ENCODE peak calls at places on chromosomes 4 and X, in five cellular contexts. One of them, this sample, is unnamed.

GRCh38 chr4:119656986-119657635 is 28.5 kb upstream of the PDE5A start:
- DNase-seq in esophagus muscularis mucosa: no peak
- DNase-seq in AG09309: no peak
- DNase-seq in GM13976: no peak
- DNase-seq in suprapubic skin: no peak
- DNase-seq in this sample: no peak

GRCh38 chrX:119155416-119156035 is 27.9 kb upstream of the KIAA1210 start:
- DNase-seq in esophagus muscularis mucosa: no peak
- DNase-seq in AG09309: no peak
- DNase-seq in GM13976: no peak
- DNase-seq in suprapubic skin: no peak
- DNase-seq in this sample: no peak

GRCh38 chr4:73683033-73683432 is 57.3 kb upstream of the CXCL8 start:
- DNase-seq in esophagus muscularis mucosa: no peak
- DNase-seq in AG09309: no peak
- DNase-seq in GM13976: no peak
- DNase-seq in suprapubic skin: no peak
- DNase-seq in this sample: no peak

GRCh38 chr4:185879666-185880312 is 67.8 kb upstream of the SORBS2 start:
- DNase-seq in esophagus muscularis mucosa: no peak
- DNase-seq in AG09309: no peak
- DNase-seq in GM13976: no peak
- DNase-seq in suprapubic skin: no peak
- DNase-seq in this sample: no peak

GRCh38 chr4:3307891-3308575 is 15.2 kb downstream of the RGS12 start:
- DNase-seq in esophagus muscularis mucosa: no peak
- DNase-seq in AG09309: no peak
- DNase-seq in GM13976: no peak
- DNase-seq in suprapubic skin: peak; percentile 65
- DNase-seq in this sample: no peak

GRCh38 chrX:21972721-21973120 is 32.2 kb downstream of the SMS start:
- DNase-seq in esophagus muscularis mucosa: no peak
- DNase-seq in AG09309: no peak
- DNase-seq in GM13976: no peak
- DNase-seq in suprapubic skin: no peak
- DNase-seq in this sample: no peak

GRCh38 chrX:109902665-109903064 is 100.2 kb upstream of the TMEM164 start:
- DNase-seq in esophagus muscularis mucosa: no peak
- DNase-seq in AG09309: peak; percentile 1
- DNase-seq in GM13976: no peak
- DNase-seq in suprapubic skin: no peak
- DNase-seq in this sample: no peak

GRCh38 chrX:49053223-49054072 is 5.4 kb upstream of the CCDC120 start:
- DNase-seq in esophagus muscularis mucosa: no peak
- DNase-seq in AG09309: no peak
- DNase-seq in GM13976: peak; percentile 70
- DNase-seq in suprapubic skin: no peak
- DNase-seq in this sample: no peak

GRCh38 chr4:169270810-169271691 is at the start of gene SH3RF1:
- DNase-seq in esophagus muscularis mucosa: peak; percentile 94
- DNase-seq in AG09309: no peak
- DNase-seq in GM13976: peak; percentile 86
- DNase-seq in suprapubic skin: peak; percentile 89
- DNase-seq in this sample: peak; percentile 92

GRCh38 chr4:1852904-1853623 is 2.9 kb downstream of the LETM1 start:
- DNase-seq in esophagus muscularis mucosa: no peak
- DNase-seq in AG09309: no peak
- DNase-seq in GM13976: no peak
- DNase-seq in suprapubic skin: no peak
- DNase-seq in this sample: no peak

GRCh38 chrX:1657367-1658082 is 42.7 kb downstream of the ASMT start:
- DNase-seq in esophagus muscularis mucosa: no peak
- DNase-seq in AG09309: no peak
- DNase-seq in GM13976: peak; percentile 80
- DNase-seq in suprapubic skin: no peak
- DNase-seq in this sample: peak; percentile 60

GRCh38 chr4:154018659-154019058 is 229.8 kb upstream of the SFRP2 start:
- DNase-seq in esophagus muscularis mucosa: no peak
- DNase-seq in AG09309: no peak
- DNase-seq in GM13976: no peak
- DNase-seq in suprapubic skin: no peak
- DNase-seq in this sample: no peak

GRCh38 chr4:119744580-119744979 is 116.0 kb upstream of the PDE5A start:
- DNase-seq in esophagus muscularis mucosa: no peak
- DNase-seq in AG09309: no peak
- DNase-seq in GM13976: no peak
- DNase-seq in suprapubic skin: no peak
- DNase-seq in this sample: no peak

GRCh38 chr4:97720869-97721432 is 422.3 kb downstream of the STPG2 start:
- DNase-seq in esophagus muscularis mucosa: no peak
- DNase-seq in AG09309: no peak
- DNase-seq in GM13976: no peak
- DNase-seq in suprapubic skin: no peak
- DNase-seq in this sample: no peak

GRCh38 chr4:174320501-174321199 is 36.9 kb downstream of the CEP44 start:
- DNase-seq in esophagus muscularis mucosa: no peak
- DNase-seq in AG09309: no peak
- DNase-seq in GM13976: no peak
- DNase-seq in suprapubic skin: no peak
- DNase-seq in this sample: no peak

GRCh38 chr4:83613994-83614393 is 78.1 kb downstream of the GPAT3 start:
- DNase-seq in esophagus muscularis mucosa: no peak
- DNase-seq in AG09309: no peak
- DNase-seq in GM13976: no peak
- DNase-seq in suprapubic skin: no peak
- DNase-seq in this sample: no peak

GRCh38 chrX:154333837-154334271 is 38.3 kb downstream of the TKTL1 start:
- DNase-seq in esophagus muscularis mucosa: no peak
- DNase-seq in AG09309: no peak
- DNase-seq in GM13976: no peak
- DNase-seq in suprapubic skin: no peak
- DNase-seq in this sample: peak; percentile 38

GRCh38 chrX:77953708-77954107 is 15.7 kb downstream of the PGAM4 start:
- DNase-seq in esophagus muscularis mucosa: no peak
- DNase-seq in AG09309: no peak
- DNase-seq in GM13976: no peak
- DNase-seq in suprapubic skin: no peak
- DNase-seq in this sample: no peak

GRCh38 chr4:183960021-183960420 is 54.9 kb downstream of the STOX2 start:
- DNase-seq in esophagus muscularis mucosa: no peak
- DNase-seq in AG09309: no peak
- DNase-seq in GM13976: no peak
- DNase-seq in suprapubic skin: no peak
- DNase-seq in this sample: no peak

GRCh38 chr4:56613101-56613862 is 67.8 kb downstream of the HOPX start:
- DNase-seq in esophagus muscularis mucosa: no peak
- DNase-seq in AG09309: peak; percentile 23
- DNase-seq in GM13976: no peak
- DNase-seq in suprapubic skin: no peak
- DNase-seq in this sample: no peak

GRCh38 chr4:152983774-152984411 is 47.8 kb downstream of the FHDC1 start:
- DNase-seq in esophagus muscularis mucosa: no peak
- DNase-seq in AG09309: peak; percentile 72
- DNase-seq in GM13976: no peak
- DNase-seq in suprapubic skin: no peak
- DNase-seq in this sample: no peak

GRCh38 chr4:161696957-161697356 is 466.8 kb downstream of the FSTL5 start:
- DNase-seq in esophagus muscularis mucosa: no peak
- DNase-seq in AG09309: no peak
- DNase-seq in GM13976: no peak
- DNase-seq in suprapubic skin: no peak
- DNase-seq in this sample: no peak

GRCh38 chr4:64538219-64538618 is 129.0 kb upstream of the TECRL start:
- DNase-seq in esophagus muscularis mucosa: no peak
- DNase-seq in AG09309: no peak
- DNase-seq in GM13976: no peak
- DNase-seq in suprapubic skin: no peak
- DNase-seq in this sample: no peak

GRCh38 chr4:23920296-23920695 is 30.4 kb upstream of the PPARGC1A start:
- DNase-seq in esophagus muscularis mucosa: no peak
- DNase-seq in AG09309: no peak
- DNase-seq in GM13976: no peak
- DNase-seq in suprapubic skin: no peak
- DNase-seq in this sample: no peak

GRCh38 chr4:13601060-13601459 is 26.5 kb downstream of the BOD1L1 start:
- DNase-seq in esophagus muscularis mucosa: no peak
- DNase-seq in AG09309: no peak
- DNase-seq in GM13976: no peak
- DNase-seq in suprapubic skin: no peak
- DNase-seq in this sample: no peak

GRCh38 chr4:31023109-31023508 is 302.9 kb downstream of the PCDH7 start:
- DNase-seq in esophagus muscularis mucosa: no peak
- DNase-seq in AG09309: no peak
- DNase-seq in GM13976: no peak
- DNase-seq in suprapubic skin: no peak
- DNase-seq in this sample: no peak

GRCh38 chrX:27599928-27600327 is 9.8 kb downstream of the DCAF8L2 start:
- DNase-seq in esophagus muscularis mucosa: no peak
- DNase-seq in AG09309: no peak
- DNase-seq in GM13976: no peak
- DNase-seq in suprapubic skin: no peak
- DNase-seq in this sample: no peak

GRCh38 chrX:68286076-68286475 is 147.2 kb downstream of the OPHN1 start:
- DNase-seq in esophagus muscularis mucosa: no peak
- DNase-seq in AG09309: no peak
- DNase-seq in GM13976: no peak
- DNase-seq in suprapubic skin: no peak
- DNase-seq in this sample: no peak

GRCh38 chrX:24536551-24536950 is 71.5 kb downstream of the PDK3 start:
- DNase-seq in esophagus muscularis mucosa: no peak
- DNase-seq in AG09309: no peak
- DNase-seq in GM13976: no peak
- DNase-seq in suprapubic skin: no peak
- DNase-seq in this sample: no peak

GRCh38 chr4:13966241-13967195 is 339.0 kb upstream of the BOD1L1 start:
- DNase-seq in esophagus muscularis mucosa: no peak
- DNase-seq in AG09309: peak; percentile 29
- DNase-seq in GM13976: no peak
- DNase-seq in suprapubic skin: no peak
- DNase-seq in this sample: no peak

DNA sequence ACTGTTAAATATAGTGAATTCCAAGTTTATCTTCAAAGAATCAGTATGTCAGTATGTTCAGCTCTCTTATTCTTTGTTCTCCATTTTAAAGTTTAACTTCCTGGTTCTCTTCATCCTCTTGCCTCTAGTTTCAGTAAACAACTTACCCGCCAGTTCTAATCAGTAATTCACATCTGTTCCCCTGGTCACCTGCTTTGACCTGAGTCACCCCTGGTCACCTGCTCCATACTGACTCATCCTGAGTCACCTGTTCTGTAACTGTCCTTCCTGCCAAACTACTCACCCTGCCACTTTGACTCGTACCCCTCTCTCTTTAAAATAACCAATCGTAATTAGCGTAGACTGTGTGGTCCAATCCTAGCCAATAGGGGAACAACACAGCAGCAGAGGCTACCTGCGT is 992.7 kb upstream of the HS3ST1 start:
- DNase-seq in esophagus muscularis mucosa: no peak
- DNase-seq in AG09309: no peak
- DNase-seq in GM13976: no peak
- DNase-seq in suprapubic skin: no peak
- DNase-seq in this sample: no peak
- TF ChIP-seq CTCF in esophagus muscularis mucosa: no peak
- TF ChIP-seq CTCF in AG09309: no peak
- TF ChIP-seq CTCF in GM13976: no peak
- TF ChIP-seq CTCF in suprapubic skin: no peak
- TF ChIP-seq CTCF in this sample: no peak

DNA sequence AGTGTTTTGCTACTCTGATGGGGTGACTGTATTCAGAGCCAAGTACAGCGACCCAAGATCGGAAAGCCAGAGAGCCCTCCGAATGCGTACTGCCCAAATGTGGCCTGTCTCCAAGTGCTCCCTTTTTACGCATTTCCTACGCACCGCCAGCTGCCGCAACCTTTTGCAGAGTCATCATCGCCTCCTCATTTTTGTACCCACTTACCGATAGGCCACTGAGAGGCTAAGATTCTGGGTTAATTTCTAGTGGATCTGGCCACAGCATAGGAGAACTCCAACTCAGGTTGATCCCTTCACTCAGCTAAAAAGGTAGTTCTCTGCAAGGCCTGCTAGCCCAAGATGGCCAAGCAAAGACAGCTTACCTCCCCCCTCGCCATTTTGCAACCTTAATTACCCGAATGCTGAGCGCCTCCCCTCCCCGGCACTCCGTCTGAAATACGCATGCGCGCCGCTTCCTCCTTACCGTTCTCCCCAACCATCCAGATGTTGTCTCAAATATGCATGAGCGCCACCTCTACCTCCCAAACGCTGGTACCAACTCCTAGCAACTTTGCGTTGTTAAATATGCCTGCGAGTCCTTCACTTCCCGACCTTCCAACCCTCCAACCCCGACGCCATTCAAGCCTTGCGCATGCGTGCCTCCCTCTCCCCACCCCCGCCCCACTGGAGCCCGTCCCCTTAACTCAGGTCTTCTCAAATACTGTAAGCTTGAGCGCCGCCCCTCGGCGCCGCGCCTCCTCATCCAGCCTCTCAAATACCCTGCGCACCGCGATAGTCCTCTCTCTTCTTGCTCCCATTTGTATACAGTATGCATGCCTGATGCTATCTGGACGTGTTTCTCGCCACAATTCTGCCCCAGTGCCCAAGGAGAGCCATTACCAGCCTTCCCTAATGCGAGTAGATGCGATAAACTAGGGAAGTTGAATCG is 11.8 kb upstream of the ZCCHC13 start:
- DNase-seq in esophagus muscularis mucosa: peak; percentile 97
- DNase-seq in AG09309: peak; percentile 58
- DNase-seq in GM13976: peak; percentile 78
- DNase-seq in suprapubic skin: peak; percentile 87
- DNase-seq in this sample: no peak
- TF ChIP-seq CTCF in esophagus muscularis mucosa: no peak
- TF ChIP-seq CTCF in AG09309: peak; percentile 26
- TF ChIP-seq CTCF in GM13976: peak; percentile 7
- TF ChIP-seq CTCF in suprapubic skin: no peak
- TF ChIP-seq CTCF in this sample: peak; percentile 58

DNA sequence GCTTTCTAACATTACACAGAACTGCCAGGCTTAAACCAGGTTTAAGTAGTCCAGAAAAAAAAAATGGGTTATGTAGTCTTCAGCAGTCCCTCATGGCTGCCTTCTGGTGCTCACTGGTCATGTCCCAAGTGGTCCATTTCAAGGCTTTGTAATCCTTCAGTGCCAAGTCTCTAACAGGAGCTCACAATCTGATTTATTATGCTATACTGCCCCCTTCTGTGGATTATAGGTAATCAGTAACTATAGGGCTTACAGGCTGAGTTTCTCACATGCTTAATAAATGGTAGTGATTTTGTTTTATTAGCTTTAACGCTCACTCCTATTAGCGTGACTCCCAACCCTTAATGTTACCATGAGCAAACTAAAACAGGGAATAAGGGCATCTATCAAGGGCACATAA is 92.5 kb upstream of the EDA2R start:
- DNase-seq in esophagus muscularis mucosa: no peak
- DNase-seq in AG09309: peak; percentile 25
- DNase-seq in GM13976: peak; percentile 27
- DNase-seq in suprapubic skin: no peak
- DNase-seq in this sample: no peak
- TF ChIP-seq CTCF in esophagus muscularis mucosa: peak; percentile 29
- TF ChIP-seq CTCF in AG09309: peak; percentile 40
- TF ChIP-seq CTCF in GM13976: peak; percentile 48
- TF ChIP-seq CTCF in suprapubic skin: no peak
- TF ChIP-seq CTCF in this sample: peak; percentile 59

GRCh38 chrX:135713795-135714194 is 356 bp downstream of the CT45A1 start:
- DNase-seq in esophagus muscularis mucosa: no peak
- DNase-seq in AG09309: no peak
- DNase-seq in GM13976: no peak
- DNase-seq in suprapubic skin: no peak
- DNase-seq in this sample: no peak

GRCh38 chrX:135707880-135708279 is 5.6 kb upstream of the CT45A1 start:
- DNase-seq in esophagus muscularis mucosa: no peak
- DNase-seq in AG09309: no peak
- DNase-seq in GM13976: peak; percentile 40
- DNase-seq in suprapubic skin: no peak
- DNase-seq in this sample: no peak
- TF ChIP-seq CTCF in esophagus muscularis mucosa: no peak
- TF ChIP-seq CTCF in AG09309: peak; percentile 38
- TF ChIP-seq CTCF in GM13976: peak; percentile 35
- TF ChIP-seq CTCF in suprapubic skin: no peak
- TF ChIP-seq CTCF in this sample: peak; percentile 45

This sample was measured in chondrocyte.